ENCODE peak calls at places on chromosomes 1 and 21, in nine cellular contexts. One of them, this sample, is unnamed.

GRCh38 chr1:7109901-7110300 is 324.6 kb downstream of the CAMTA1 start:
- DNase-seq in GM23248: no peak
- DNase-seq in adipocyte: no peak
- DNase-seq in fibroblast of lung: no peak
- DNase-seq in IMR-90: no peak
- DNase-seq in MM.1S: no peak
- DNase-seq in kidney: no peak
- DNase-seq in colonic mucosa: no peak
- DNase-seq in PC-3: peak; percentile 22
- DNase-seq in this sample: no peak

GRCh38 chr1:181662606-181663005 is 179.3 kb downstream of the CACNA1E start:
- DNase-seq in colonic mucosa: no peak
- DNase-seq in adipocyte: no peak
- DNase-seq in GM23248: no peak
- DNase-seq in MM.1S: no peak
- DNase-seq in PC-3: no peak
- DNase-seq in IMR-90: no peak
- DNase-seq in fibroblast of lung: no peak
- DNase-seq in kidney: no peak
- DNase-seq in this sample: peak; percentile 68

GRCh38 chr1:6359568-6360496 is 33.7 kb downstream of the ACOT7 start:
- DNase-seq in PC-3: no peak
- DNase-seq in fibroblast of lung: peak; percentile 68
- DNase-seq in kidney: peak; percentile 95
- DNase-seq in adipocyte: peak; percentile 49
- DNase-seq in IMR-90: peak; percentile 88
- DNase-seq in MM.1S: peak; percentile 87
- DNase-seq in GM23248: peak; percentile 65
- DNase-seq in colonic mucosa: peak; percentile 93
- DNase-seq in this sample: peak; percentile 79

GRCh38 chr1:225996946-225997545 is 2.1 kb downstream of the SDE2 start:
- DNase-seq in MM.1S: peak; percentile 47
- DNase-seq in kidney: no peak
- DNase-seq in IMR-90: peak; percentile 47
- DNase-seq in PC-3: no peak
- DNase-seq in GM23248: peak; percentile 41
- DNase-seq in fibroblast of lung: peak; percentile 23
- DNase-seq in adipocyte: no peak
- DNase-seq in colonic mucosa: no peak
- DNase-seq in this sample: no peak

GRCh38 chr1:209815931-209816338 is 10.0 kb upstream of the IRF6 start:
- DNase-seq in fibroblast of lung: no peak
- DNase-seq in MM.1S: no peak
- DNase-seq in colonic mucosa: no peak
- DNase-seq in kidney: no peak
- DNase-seq in adipocyte: no peak
- DNase-seq in PC-3: no peak
- DNase-seq in IMR-90: no peak
- DNase-seq in GM23248: no peak
- DNase-seq in this sample: no peak

GRCh38 chr1:29753771-29754607 is 517.7 kb downstream of the PTPRU start:
- DNase-seq in colonic mucosa: peak; percentile 5
- DNase-seq in kidney: no peak
- DNase-seq in IMR-90: no peak
- DNase-seq in MM.1S: no peak
- DNase-seq in fibroblast of lung: no peak
- DNase-seq in adipocyte: no peak
- DNase-seq in GM23248: peak; percentile 3
- DNase-seq in PC-3: no peak
- DNase-seq in this sample: peak; percentile 20

GRCh38 chr1:221100196-221100950 is 221.1 kb downstream of the HLX start:
- DNase-seq in IMR-90: peak; percentile 86
- DNase-seq in PC-3: peak; percentile 89
- DNase-seq in GM23248: peak; percentile 91
- DNase-seq in adipocyte: peak; percentile 69
- DNase-seq in MM.1S: no peak
- DNase-seq in fibroblast of lung: peak; percentile 90
- DNase-seq in kidney: no peak
- DNase-seq in colonic mucosa: no peak
- DNase-seq in this sample: no peak

GRCh38 chr1:24866211-24867063 is 63.6 kb downstream of the RUNX3 start:
- DNase-seq in MM.1S: no peak
- DNase-seq in PC-3: peak; percentile 64
- DNase-seq in adipocyte: no peak
- DNase-seq in colonic mucosa: peak; percentile 22
- DNase-seq in GM23248: peak; percentile 62
- DNase-seq in fibroblast of lung: no peak
- DNase-seq in kidney: no peak
- DNase-seq in IMR-90: no peak
- DNase-seq in this sample: no peak

GRCh38 chr1:28510350-28511223 is 4.7 kb downstream of the RCC1 start:
- DNase-seq in kidney: no peak
- DNase-seq in IMR-90: peak; percentile 52
- DNase-seq in fibroblast of lung: peak; percentile 52
- DNase-seq in GM23248: peak; percentile 61
- DNase-seq in MM.1S: peak; percentile 49
- DNase-seq in PC-3: peak; percentile 66
- DNase-seq in colonic mucosa: no peak
- DNase-seq in adipocyte: peak; percentile 24
- DNase-seq in this sample: peak; percentile 74

GRCh38 chr1:224287714-224288113 is 42.3 kb downstream of the NVL start:
- DNase-seq in kidney: no peak
- DNase-seq in adipocyte: no peak
- DNase-seq in GM23248: no peak
- DNase-seq in MM.1S: no peak
- DNase-seq in colonic mucosa: no peak
- DNase-seq in PC-3: no peak
- DNase-seq in fibroblast of lung: no peak
- DNase-seq in IMR-90: no peak
- DNase-seq in this sample: no peak

GRCh38 chr1:169107673-169108160 is 1.2 kb downstream of the ATP1B1 start:
- DNase-seq in fibroblast of lung: peak; percentile 74
- DNase-seq in IMR-90: peak; percentile 62
- DNase-seq in colonic mucosa: peak; percentile 38
- DNase-seq in kidney: no peak
- DNase-seq in adipocyte: peak; percentile 46
- DNase-seq in GM23248: peak; percentile 55
- DNase-seq in PC-3: peak; percentile 57
- DNase-seq in MM.1S: no peak
- DNase-seq in this sample: no peak

GRCh38 chr1:6942990-6943389 is 157.7 kb downstream of the CAMTA1 start:
- DNase-seq in GM23248: no peak
- DNase-seq in adipocyte: no peak
- DNase-seq in IMR-90: no peak
- DNase-seq in kidney: no peak
- DNase-seq in colonic mucosa: no peak
- DNase-seq in fibroblast of lung: no peak
- DNase-seq in MM.1S: no peak
- DNase-seq in PC-3: no peak
- DNase-seq in this sample: no peak

GRCh38 chr1:91881280-91881679 is 4.7 kb downstream of the TGFBR3 start:
- DNase-seq in PC-3: no peak
- DNase-seq in GM23248: no peak
- DNase-seq in adipocyte: no peak
- DNase-seq in IMR-90: no peak
- DNase-seq in colonic mucosa: no peak
- DNase-seq in fibroblast of lung: no peak
- DNase-seq in kidney: no peak
- DNase-seq in MM.1S: no peak
- DNase-seq in this sample: no peak

GRCh38 chr21:41488080-41488479 is 19.9 kb downstream of the TMPRSS2 start:
- DNase-seq in IMR-90: no peak
- DNase-seq in colonic mucosa: no peak
- DNase-seq in adipocyte: no peak
- DNase-seq in MM.1S: no peak
- DNase-seq in GM23248: no peak
- DNase-seq in fibroblast of lung: no peak
- DNase-seq in kidney: no peak
- DNase-seq in PC-3: peak; percentile 35
- DNase-seq in this sample: no peak

GRCh38 chr1:215631040-215631439 is 63.9 kb downstream of the KCTD3 start:
- DNase-seq in IMR-90: no peak
- DNase-seq in MM.1S: no peak
- DNase-seq in colonic mucosa: no peak
- DNase-seq in adipocyte: no peak
- DNase-seq in GM23248: no peak
- DNase-seq in fibroblast of lung: no peak
- DNase-seq in kidney: no peak
- DNase-seq in PC-3: no peak
- DNase-seq in this sample: no peak

DNA sequence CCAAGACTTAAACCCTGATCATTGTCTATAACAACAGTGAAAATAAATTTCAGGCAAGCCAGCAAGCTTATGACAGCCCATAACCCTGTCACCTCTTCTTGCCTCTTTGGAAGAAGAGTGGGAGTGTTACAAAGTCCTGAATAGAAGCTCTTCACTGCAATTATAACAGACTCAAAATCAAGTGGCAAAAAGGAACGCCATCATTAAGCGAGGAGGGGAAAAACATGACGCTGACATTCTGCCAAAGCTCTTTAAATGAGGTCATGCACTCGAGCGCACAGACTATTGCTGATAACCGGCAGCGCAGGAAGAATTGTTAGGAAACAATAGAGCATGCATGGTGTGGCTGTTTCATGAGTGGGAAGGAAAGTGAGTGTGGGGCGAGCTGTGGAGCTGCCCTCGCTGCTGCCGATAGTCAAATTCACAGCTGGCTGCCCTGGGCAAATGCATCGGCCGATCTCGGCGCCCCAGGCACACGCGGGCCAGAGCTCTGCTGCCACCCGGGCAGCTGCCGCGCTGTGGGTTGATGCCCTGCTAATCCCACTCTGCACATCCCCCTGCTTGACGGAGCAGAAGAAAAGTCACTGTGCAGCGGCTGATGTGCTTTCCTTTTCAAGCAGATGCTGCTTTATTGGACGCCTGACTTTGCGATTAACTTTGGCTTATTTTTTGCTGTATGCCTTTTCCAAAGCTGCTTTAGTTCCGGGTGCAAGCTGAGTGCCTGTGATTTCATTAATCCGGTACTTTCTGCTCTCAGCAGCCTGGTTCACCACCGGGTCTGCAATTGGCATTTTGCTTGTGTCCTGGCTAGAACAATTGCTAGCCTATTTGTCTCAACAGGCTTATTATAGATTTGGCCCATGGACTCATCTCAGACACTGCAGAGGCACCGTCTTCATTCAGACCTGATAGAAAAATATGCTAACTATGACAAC is 102.4 kb upstream of the ST6GALNAC5 start:
- DNase-seq in IMR-90: no peak
- DNase-seq in GM23248: peak; percentile 32
- DNase-seq in adipocyte: no peak
- DNase-seq in kidney: no peak
- DNase-seq in PC-3: no peak
- DNase-seq in colonic mucosa: no peak
- DNase-seq in MM.1S: no peak
- DNase-seq in fibroblast of lung: peak; percentile 5
- DNase-seq in this sample: no peak
- H3K4me3 ChIP-seq in IMR-90: no peak overlapping the region
- H3K4me3 ChIP-seq in GM23248: peak overlapping the region; percentile 57
- H3K4me3 ChIP-seq in adipocyte: no peak overlapping the region
- H3K4me3 ChIP-seq in kidney: no peak overlapping the region
- H3K4me3 ChIP-seq in PC-3: no peak overlapping the region
- H3K4me3 ChIP-seq in colonic mucosa: no peak overlapping the region
- H3K4me3 ChIP-seq in MM.1S: no peak overlapping the region
- H3K4me3 ChIP-seq in fibroblast of lung: no peak overlapping the region
- H3K4me3 ChIP-seq in this sample: no peak overlapping the region

GRCh38 chr1:219724440-219724839 is 111.5 kb upstream of the ZC3H11B start:
- DNase-seq in adipocyte: no peak
- DNase-seq in colonic mucosa: no peak
- DNase-seq in PC-3: no peak
- DNase-seq in MM.1S: no peak
- DNase-seq in fibroblast of lung: no peak
- DNase-seq in kidney: no peak
- DNase-seq in GM23248: no peak
- DNase-seq in IMR-90: no peak
- DNase-seq in this sample: peak; percentile 71
- H3K4me1 ChIP-seq in adipocyte: no peaks in the 10 kb centered on the region
- H3K4me1 ChIP-seq in colonic mucosa: no peaks in the 10 kb centered on the region
- H3K4me1 ChIP-seq in PC-3: no peaks in the 10 kb centered on the region
- H3K4me1 ChIP-seq in MM.1S: no peaks in the 10 kb centered on the region
- H3K4me1 ChIP-seq in fibroblast of lung: no peaks in the 10 kb centered on the region
- H3K4me1 ChIP-seq in kidney: no peaks in the 10 kb centered on the region
- H3K4me1 ChIP-seq in GM23248: no peaks in the 10 kb centered on the region
- H3K4me1 ChIP-seq in IMR-90: no peaks in the 10 kb centered on the region
- H3K4me1 ChIP-seq in this sample: no peaks in the 10 kb centered on the region

DNA sequence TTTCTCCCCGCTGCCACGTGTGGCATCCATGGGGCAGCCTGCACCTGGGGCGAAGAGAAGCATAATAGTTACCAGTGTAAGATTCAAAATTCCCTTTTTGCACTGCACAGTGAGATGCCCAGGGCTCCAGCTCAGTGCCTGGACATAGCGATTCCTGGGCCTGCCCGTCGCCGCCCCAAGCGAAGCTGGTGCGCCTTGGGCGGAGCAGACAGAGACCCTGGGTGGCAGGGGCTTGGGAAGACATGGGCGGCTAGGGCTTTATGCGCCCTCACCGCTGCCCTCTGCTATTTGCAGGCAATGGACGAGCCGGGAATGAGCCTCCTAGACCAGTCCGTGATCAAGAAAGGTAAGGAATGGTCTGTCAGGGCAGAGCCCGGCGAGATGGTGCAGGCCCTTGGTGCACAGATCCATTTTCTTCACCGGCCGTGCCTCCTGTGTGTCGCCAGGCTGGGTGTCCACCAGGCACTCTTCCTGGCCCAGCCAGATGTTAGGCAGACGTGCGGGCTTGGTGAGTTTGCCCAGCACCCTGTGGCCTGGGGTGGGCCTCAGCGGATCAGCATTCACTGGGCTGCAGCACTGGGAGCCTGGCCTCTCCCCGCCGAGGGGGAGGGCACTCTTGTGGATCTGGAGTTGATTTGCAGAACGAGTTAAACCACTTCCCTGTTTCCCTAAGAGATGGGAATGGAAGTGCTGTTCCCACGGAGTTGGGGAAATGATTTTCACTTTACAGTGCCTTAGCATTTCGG is 1.7 kb downstream of the TFAP2E start:
- DNase-seq in fibroblast of lung: no peak
- DNase-seq in GM23248: no peak
- DNase-seq in adipocyte: no peak
- DNase-seq in kidney: peak; percentile 68
- DNase-seq in colonic mucosa: no peak
- DNase-seq in IMR-90: no peak
- DNase-seq in MM.1S: no peak
- DNase-seq in PC-3: peak; percentile 47
- DNase-seq in this sample: peak; percentile 73
- H3K9ac ChIP-seq in fibroblast of lung: no peak overlapping the region
- H3K9ac ChIP-seq in GM23248: no peak overlapping the region
- H3K9ac ChIP-seq in adipocyte: no peak overlapping the region
- H3K9ac ChIP-seq in kidney: no peak overlapping the region
- H3K9ac ChIP-seq in colonic mucosa: no peak overlapping the region
- H3K9ac ChIP-seq in IMR-90: no peak overlapping the region
- H3K9ac ChIP-seq in MM.1S: no peak overlapping the region
- H3K9ac ChIP-seq in PC-3: no peak overlapping the region
- H3K9ac ChIP-seq in this sample: no peak overlapping the region

DNA sequence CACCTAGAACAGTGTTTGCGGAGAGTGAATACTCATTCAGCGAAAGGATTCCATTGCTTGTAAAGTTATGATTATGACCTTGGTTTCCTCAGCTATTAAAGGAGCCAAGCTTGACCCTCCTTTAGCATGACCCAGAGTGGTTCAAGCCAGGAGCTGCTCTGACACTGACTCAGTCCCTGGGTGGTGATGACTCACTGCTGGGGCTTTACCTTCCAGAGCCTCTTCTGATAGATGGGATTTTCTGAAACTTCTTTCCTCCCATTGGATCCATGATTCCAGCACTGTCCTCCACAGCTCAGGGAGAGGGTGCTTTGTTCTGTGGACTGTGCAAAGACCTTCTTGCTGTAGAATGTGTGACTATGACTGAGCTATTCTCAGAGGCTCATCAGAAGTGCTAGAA is 77.4 kb downstream of the S1PR1 start:
- DNase-seq in colonic mucosa: no peak
- DNase-seq in kidney: no peak
- DNase-seq in adipocyte: peak; percentile 24
- DNase-seq in IMR-90: peak; percentile 62
- DNase-seq in GM23248: peak; percentile 69
- DNase-seq in MM.1S: no peak
- DNase-seq in PC-3: peak; percentile 52
- DNase-seq in fibroblast of lung: peak; percentile 40
- DNase-seq in this sample: no peak
- H3K4me3 ChIP-seq in colonic mucosa: no peak overlapping the region
- H3K4me3 ChIP-seq in kidney: no peak overlapping the region
- H3K4me3 ChIP-seq in adipocyte: no peak overlapping the region
- H3K4me3 ChIP-seq in IMR-90: no peak overlapping the region
- H3K4me3 ChIP-seq in GM23248: no peak overlapping the region
- H3K4me3 ChIP-seq in MM.1S: no peak overlapping the region
- H3K4me3 ChIP-seq in PC-3: no peak overlapping the region
- H3K4me3 ChIP-seq in fibroblast of lung: no peak overlapping the region
- H3K4me3 ChIP-seq in this sample: no peak overlapping the region